ENCODE peak calls at places on chromosomes 12 and 14, in eight cellular contexts. I, G, F, L, M, J, E and Q are unnamed samples.

GRCh38 chr12:8941691-8942478 is 7.6 kb downstream of the M6PR start:
- DNase-seq in E (no peak), F (no peak), G (no peak), M (no peak), I (no peak), L (no peak), J (no peak), Q (no peak)

GRCh38 chr14:21385170-21385904 is 1.5 kb upstream of the SUPT16H start:
- DNase-seq in F (no peak), J (no peak), L (no peak), M (no peak), I (no peak), E (no peak), G (no peak), Q (no peak)

GRCh38 chr12:3155710-3156386 is 78.7 kb downstream of the TSPAN9 start:
- DNase-seq in L (no peak), E (no peak), G (no peak), F (no peak), I (no peak), J (no peak), M (no peak), Q (no peak)

GRCh38 chr12:130351331-130351730 is 13.6 kb downstream of the PIWIL1 start:
- DNase-seq in I (no peak), L (no peak), M (no peak), G (no peak), J (no peak), F (no peak), E (no peak), Q (no peak)

GRCh38 chr14:70721542-70721941 is 79.8 kb downstream of the TTC9 start:
- DNase-seq in E (no peak), G (no peak), M (no peak), F (no peak), I (no peak), J (no peak), L (no peak), Q (no peak)

GRCh38 chr12:106645074-106645421 is 62.2 kb downstream of the RFX4 start:
- DNase-seq in E (no peak), M (no peak), I (peak; percentile 74), J (no peak), L (peak; percentile 66), G (no peak), F (no peak), Q (peak; percentile 7)

GRCh38 chr12:109446869-109447268 is 30.2 kb downstream of the KCTD10 start:
- DNase-seq in M (no peak), G (no peak), J (no peak), E (no peak), F (no peak), L (no peak), I (peak; percentile 75), Q (no peak)

GRCh38 chr14:67773844-67774377 is 42.5 kb downstream of the ZFYVE26 start:
- DNase-seq in I (no peak), G (no peak), J (no peak), M (no peak), L (no peak), F (no peak), E (no peak), Q (no peak)

GRCh38 chr14:75542585-75543091 is 20.4 kb downstream of the BATF start:
- DNase-seq in I (peak; percentile 60), E (no peak), J (no peak), L (peak; percentile 58), F (peak; percentile 93), M (peak; percentile 52), G (no peak), Q (no peak)

GRCh38 chr14:22047105-22047504 is 373.5 kb upstream of the OR4E1 start:
- DNase-seq in J (no peak), E (no peak), G (no peak), F (no peak), L (no peak), I (no peak), M (no peak), Q (no peak)

GRCh38 chr12:80412343-80412953 is 31.6 kb upstream of the PTPRQ start:
- DNase-seq in G (peak; percentile 37), L (no peak), F (no peak), E (no peak), J (peak; percentile 49), M (no peak), I (no peak), Q (peak; percentile 32)

GRCh38 chr14:22613091-22613695 is 15.1 kb downstream of the ABHD4 start:
- DNase-seq in M (no peak), E (no peak), F (no peak), J (no peak), I (no peak), L (no peak), G (no peak), Q (no peak)

GRCh38 chr12:116276433-116277216 is 868 bp downstream of the MED13L start:
- DNase-seq in G (no peak), I (peak; percentile 62), E (peak; percentile 84), M (peak; percentile 62), L (peak; percentile 70), J (peak; percentile 75), F (peak; percentile 84), Q (no peak)

GRCh38 chr12:6437586-6437985 is 7.2 kb upstream of the CD27 start:
- DNase-seq in J (no peak), M (no peak), L (no peak), F (peak; percentile 22), G (no peak), I (no peak), E (no peak), Q (no peak)

GRCh38 chr12:78918221-78918620 is 53.6 kb downstream of the SYT1 start:
- DNase-seq in M (no peak), I (no peak), E (no peak), J (no peak), F (no peak), G (no peak), L (no peak), Q (no peak)

GRCh38 chr14:78974691-78975090 is 804.5 kb downstream of the NRXN3 start:
- DNase-seq in M (no peak), I (no peak), G (no peak), F (no peak), E (no peak), L (no peak), J (no peak), Q (no peak)

GRCh38 chr12:131007031-131007793 is 53.5 kb downstream of the ADGRD1 start:
- DNase-seq in L (peak; percentile 65), J (no peak), I (peak; percentile 62), F (no peak), E (peak; percentile 50), M (no peak), G (no peak), Q (no peak)

GRCh38 chr12:123131879-123132402 is 18.9 kb downstream of the PITPNM2 start:
- DNase-seq in L (no peak), G (peak; percentile 97), F (no peak), M (no peak), E (no peak), J (no peak), I (peak; percentile 74), Q (no peak)

GRCh38 chr14:63508033-63508432 is 35.1 kb downstream of the PPP2R5E start:
- DNase-seq in F (no peak), I (no peak), E (no peak), G (no peak), J (no peak), M (no peak), L (no peak), Q (no peak)

GRCh38 chr12:113464852-113465719 is 6.6 kb downstream of the LHX5 start:
- DNase-seq in J (no peak), M (no peak), E (peak; percentile 63), F (no peak), I (no peak), L (no peak), G (no peak), Q (no peak)

GRCh38 chr14:68759912-68760311 is 33.0 kb downstream of the ZFP36L1 start:
- DNase-seq in E (no peak), F (no peak), L (no peak), I (no peak), G (no peak), M (no peak), J (no peak), Q (no peak)

GRCh38 chr12:65561798-65562382 is 262.4 kb upstream of the HMGA2 start:
- DNase-seq in F (no peak), I (no peak), E (no peak), G (no peak), M (no peak), L (no peak), J (no peak), Q (no peak)

GRCh38 chr12:50842637-50843493 is at the start of gene TMPRSS12:
- DNase-seq in I (no peak), F (no peak), L (peak; percentile 30), J (no peak), M (no peak), G (no peak), E (peak; percentile 22), Q (no peak)

GRCh38 chr12:1839956-1840550 is 19.7 kb downstream of the LRTM2 start:
- DNase-seq in G (no peak), J (no peak), M (no peak), L (no peak), I (no peak), E (no peak), F (no peak), Q (no peak)

GRCh38 chr12:2614341-2614740 is 180.4 kb upstream of the FKBP4 start:
- DNase-seq in E (no peak), M (no peak), L (no peak), G (no peak), I (no peak), F (no peak), J (no peak), Q (no peak)

GRCh38 chr14:99566009-99566389 is 38.0 kb downstream of the CCDC85C start:
- DNase-seq in L (no peak), M (no peak), F (no peak), G (no peak), I (no peak), E (no peak), J (no peak), Q (no peak)

GRCh38 chr12:79266511-79267129 is 402.0 kb downstream of the SYT1 start:
- DNase-seq in I (no peak), E (no peak), M (no peak), G (no peak), J (no peak), F (no peak), L (no peak), Q (no peak)